ENCODE peak calls at places on chromosomes 1 and 21, in six cellular contexts. S, M, Q, L, N and J are unnamed samples.

GRCh38 chr1:114215426-114215825 is 61.8 kb upstream of the SYT6 start:
- DNase-seq in L (peak; percentile 40), M (no peak), S (no peak), Q (no peak), N (no peak), J (no peak)

GRCh38 chr1:105427543-105427942 is 1628.9 kb upstream of the PRMT6 start:
- DNase-seq in M (no peak), Q (no peak), N (peak; percentile 2), S (no peak), L (no peak), J (no peak)

GRCh38 chr1:152397474-152397873 is 16.6 kb downstream of the CRNN start:
- DNase-seq in Q (no peak), M (no peak), L (no peak), N (no peak), S (no peak), J (no peak)

GRCh38 chr1:221030121-221030649 is 150.9 kb downstream of the HLX start:
- DNase-seq in Q (no peak), N (no peak), S (no peak), M (no peak), L (no peak), J (no peak)

GRCh38 chr1:75614455-75615379 is 3.8 kb upstream of the SLC44A5 start:
- DNase-seq in S (peak; percentile 51), L (peak; percentile 66), N (peak; percentile 31), Q (no peak), M (peak; percentile 50), J (no peak)

GRCh38 chr1:85019989-85020388 is 23.1 kb upstream of the MCOLN2 start:
- DNase-seq in Q (no peak), S (no peak), N (peak; percentile 0), M (no peak), L (no peak), J (no peak)

GRCh38 chr1:67135354-67135753 is 584 bp upstream of the C1orf141 start:
- DNase-seq in L (no peak), S (no peak), N (peak; percentile 81), Q (no peak), M (no peak), J (no peak)

GRCh38 chr1:1020415-1021009 is 592 bp downstream of the AGRN start:
- DNase-seq in Q (no peak), N (no peak), M (peak; percentile 55), L (no peak), S (peak; percentile 55), J (no peak)

GRCh38 chr21:44805859-44806258 is 4.2 kb upstream of the UBE2G2 start:
- DNase-seq in Q (no peak), N (no peak), S (no peak), L (no peak), M (no peak), J (no peak)

GRCh38 chr1:47656719-47657685 is 219.2 kb downstream of the FOXD2 start:
- DNase-seq in L (peak; percentile 35), S (no peak), N (peak; percentile 86), Q (no peak), M (no peak), J (no peak)

GRCh38 chr1:1425426-1425752 is 4.3 kb upstream of the ANKRD65 start:
- DNase-seq in M (no peak), L (no peak), Q (no peak), S (no peak), N (no peak), J (no peak)

GRCh38 chr1:247295274-247295684 is 36.4 kb downstream of the ZNF496 start:
- DNase-seq in S (no peak), L (no peak), Q (no peak), M (peak; percentile 91), N (peak; percentile 27), J (no peak)

GRCh38 chr1:150441121-150441520 is 46.1 kb upstream of the TARS2 start:
- DNase-seq in N (no peak), L (peak; percentile 8), S (no peak), Q (no peak), M (no peak), J (no peak)

GRCh38 chr21:37219766-37220432 is 47.2 kb downstream of the VPS26C start:
- DNase-seq in L (no peak), N (no peak), Q (no peak), S (no peak), M (no peak), J (peak; percentile 64)

GRCh38 chr1:2356911-2357845 is 34.2 kb downstream of the MORN1 start:
- DNase-seq in M (no peak), S (no peak), L (no peak), N (no peak), Q (no peak), J (no peak)

GRCh38 chr21:37452222-37452621 is 85.6 kb downstream of the DYRK1A start:
- DNase-seq in M (peak; percentile 88), Q (no peak), L (peak; percentile 25), S (no peak), N (peak; percentile 92), J (no peak)

GRCh38 chr1:116067564-116067887 is 43.7 kb upstream of the MAB21L3 start:
- DNase-seq in L (peak; percentile 5), N (peak; percentile 74), M (peak; percentile 71), Q (no peak), S (no peak), J (no peak)

GRCh38 chr21:45974073-45975016 is 7.2 kb upstream of the COL6A1 start:
- DNase-seq in L (no peak), Q (no peak), S (peak; percentile 55), N (peak; percentile 89), M (peak; percentile 86), J (no peak)

GRCh38 chr1:44723064-44723463 is 7.9 kb downstream of the RNU5D-1 start:
- DNase-seq in N (no peak), S (peak; percentile 50), M (no peak), L (no peak), Q (no peak), J (no peak)

GRCh38 chr21:38503588-38503987 is 5.3 kb upstream of the ERG start:
- DNase-seq in Q (no peak), S (no peak), N (peak; percentile 75), L (no peak), M (no peak), J (no peak)